ENCODE peak calls at places on chromosomes 3 and 15, in five cellular contexts. H is RWPE2, T is esophagus squamous epithelium, W is cardiac fibroblast, Y is Panc1. S is an unnamed sample.

GRCh38 chr3:27221264-27221932 is 147.8 kb downstream of the NEK10 start:
- DNase-seq in Y (no peak), H (no peak), W (no peak), T (no peak), S (no peak)

GRCh38 chr3:43030162-43030935 is 51.2 kb downstream of the GASK1A start:
- DNase-seq in Y (no peak), W (no peak), T (no peak), H (no peak), S (no peak)

GRCh38 chr3:99425930-99426329 is 212.5 kb upstream of the COL8A1 start:
- DNase-seq in Y (no peak), H (no peak), W (no peak), T (no peak), S (no peak)

GRCh38 chr3:161108840-161109239 is 3.7 kb upstream of the B3GALNT1 start:
- DNase-seq in H (no peak), W (peak), T (no peak), Y (no peak), S (no peak)

GRCh38 chr3:173556546-173556945 is 159.0 kb downstream of the NLGN1 start:
- DNase-seq in T (no peak), H (no peak), W (no peak), Y (no peak), S (no peak)

GRCh38 chr15:59372352-59373211 is at the start of gene MYO1E:
- DNase-seq in W (peak), H (peak), Y (peak), T (no peak), S (peak)

GRCh38 chr3:157098823-157099185 is 61.1 kb downstream of the CCNL1 start:
- DNase-seq in Y (no peak), T (no peak), H (no peak), W (peak), S (no peak)

GRCh38 chr3:191894406-191894805 is 433.4 kb downstream of the PYDC2 start:
- DNase-seq in H (no peak), W (no peak), Y (no peak), T (no peak), S (no peak)

GRCh38 chr3:190382082-190382481 is 5.9 kb upstream of the CLDN16 start:
- DNase-seq in Y (no peak), W (peak), H (no peak), T (no peak), S (no peak)

GRCh38 chr3:183687705-183688104 is 9.9 kb upstream of the YEATS2 start:
- DNase-seq in H (no peak), W (no peak), Y (no peak), T (no peak), S (no peak)

GRCh38 chr3:128573707-128574162 is 76.9 kb downstream of the RPN1 start:
- DNase-seq in W (no peak), Y (no peak), H (no peak), T (no peak), S (no peak)

GRCh38 chr3:78338405-78338804 is 1298.5 kb downstream of the ROBO2 start:
- DNase-seq in H (no peak), Y (no peak), T (no peak), W (no peak), S (no peak)

GRCh38 chr3:186180151-186180550 is 71.3 kb upstream of the ETV5 start:
- DNase-seq in T (no peak), W (no peak), Y (no peak), H (no peak), S (no peak)

GRCh38 chr15:66749841-66750575 is 48.0 kb downstream of the SMAD6 start:
- DNase-seq in T (no peak), H (no peak), W (peak), Y (no peak), S (no peak)

GRCh38 chr3:3707858-3708768 is 91.1 kb upstream of the LRRN1 start:
- DNase-seq in H (no peak), T (no peak), W (no peak), Y (no peak), S (no peak)

GRCh38 chr15:99425666-99426301 is 140.0 kb upstream of the MEF2A start:
- DNase-seq in W (peak), Y (no peak), T (no peak), H (peak), S (no peak)

GRCh38 chr15:26889298-26889898 is 22.5 kb downstream of the GABRA5 start:
- DNase-seq in W (peak), Y (peak), T (no peak), H (no peak), S (peak)

GRCh38 chr15:51842852-51843737 is 13.6 kb downstream of the TMOD3 start:
- DNase-seq in Y (no peak), H (peak), T (no peak), W (peak), S (no peak)

GRCh38 chr3:47079432-47079831 is 84.5 kb downstream of the SETD2 start:
- DNase-seq in T (no peak), H (no peak), W (no peak), Y (no peak), S (peak)

GRCh38 chr3:191435981-191436380 is 25.0 kb upstream of the PYDC2 start:
- DNase-seq in H (no peak), W (no peak), T (no peak), Y (no peak), S (no peak)

GRCh38 chr3:123864706-123865105 is 19.4 kb downstream of the MYLK start:
- DNase-seq in W (no peak), T (no peak), H (no peak), Y (no peak), S (no peak)

GRCh38 chr3:127706785-127707351 is 34.1 kb downstream of the ABTB1 start:
- DNase-seq in T (no peak), W (no peak), H (no peak), Y (no peak), S (no peak)

GRCh38 chr3:156665296-156665695 is 9.1 kb upstream of the TIPARP start:
- DNase-seq in Y (no peak), W (peak), T (no peak), H (no peak), S (no peak)

GRCh38 chr15:68299436-68299835 is 21.9 kb downstream of the FEM1B start:
- DNase-seq in H (no peak), Y (no peak), T (no peak), W (peak), S (no peak)
- H3K4me3 ChIP-seq in H (no peak), Y (no peak), T (peak), W (no peak), S (no peak)

DNA sequence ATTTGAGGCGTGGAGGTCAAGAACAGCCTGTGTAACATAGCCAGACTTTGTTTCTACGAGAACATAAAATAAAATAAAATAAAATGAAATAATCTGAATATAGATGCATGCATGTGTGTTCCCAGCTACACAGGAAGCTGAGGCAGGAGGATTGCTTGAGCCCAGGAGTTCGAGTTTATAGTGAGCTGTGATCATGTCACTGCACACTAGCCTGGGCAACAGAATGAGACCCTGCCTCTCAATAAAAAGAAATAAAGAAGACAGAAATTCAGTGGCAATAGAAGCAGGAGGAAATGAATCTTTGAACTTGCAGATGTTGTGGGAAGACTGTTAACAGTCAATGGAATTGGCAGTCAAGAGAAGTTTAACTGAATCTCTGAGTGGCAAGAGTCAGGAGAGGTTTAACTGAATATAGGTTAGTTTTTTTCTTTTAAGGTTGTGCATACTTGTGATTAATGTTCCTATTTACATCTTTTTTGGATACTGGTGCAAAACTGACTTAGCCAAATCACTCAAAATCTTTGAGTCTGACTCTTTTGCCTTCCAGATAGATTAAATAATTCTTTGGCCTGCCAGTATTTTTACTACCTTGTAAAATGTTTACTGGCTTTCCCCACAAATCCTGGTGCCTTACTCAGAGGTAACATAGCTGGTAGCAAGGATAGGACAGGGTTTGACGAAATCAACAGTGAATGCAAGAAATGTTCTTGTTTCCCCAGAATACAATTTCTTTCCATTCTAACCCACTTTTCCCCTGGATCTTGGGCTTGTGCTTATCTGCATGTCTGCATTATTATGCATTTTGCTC is 361.4 kb downstream of the PDCD6IP start:
- DNase-seq in H (no peak), T (no peak), Y (no peak), W (no peak), S (peak)
- TF ChIP-seq CTCF in H (no peak), T (no peak), Y (no peak), W (no peak), S (no peak)

GRCh38 chr3:31892500-31892899 is 88.6 kb downstream of the OSBPL10 start:
- DNase-seq in Y (no peak), W (no peak), T (no peak), H (no peak), S (no peak)
- H3K4me3 ChIP-seq in Y (no peak), W (no peak), T (no peak), H (no peak), S (no peak)

GRCh38 chr3:101461451-101461850 is 51.6 kb downstream of the SENP7 start:
- DNase-seq in W (no peak), H (no peak), Y (no peak), T (no peak), S (no peak)
- TF ChIP-seq CTCF in W (no peak), H (no peak), Y (no peak), T (no peak), S (no peak)

DNA sequence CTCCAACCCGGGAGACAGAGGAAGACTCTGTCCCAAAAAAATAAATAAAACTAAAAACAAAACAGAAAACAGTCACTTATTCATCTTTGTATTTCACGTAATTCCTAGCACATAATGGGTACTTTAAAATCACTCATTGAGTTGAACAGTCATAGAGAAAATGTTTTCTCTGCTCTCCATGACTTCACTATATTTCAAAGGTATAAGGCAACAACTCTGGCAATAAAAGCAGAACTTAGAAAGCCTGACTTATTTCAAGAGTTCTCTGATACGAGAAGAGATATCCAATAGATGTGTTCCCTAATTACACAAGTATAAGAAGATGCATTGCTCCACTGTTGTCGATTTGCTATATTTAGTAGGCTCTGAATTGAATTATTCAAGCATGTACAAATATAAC is 48.1 kb downstream of the PEAK1 start:
- DNase-seq in T (no peak), W (no peak), Y (no peak), H (no peak), S (no peak)
- H3K4me3 ChIP-seq in T (no peak), W (no peak), Y (no peak), H (no peak), S (no peak)

GRCh38 chr3:53231532-53232511 is 24.0 kb downstream of the TKT start:
- DNase-seq in T (no peak), W (no peak), H (no peak), Y (no peak), S (no peak)
- TF ChIP-seq CTCF in T (no peak), W (no peak), H (peak), Y (no peak), S (peak)

DNA sequence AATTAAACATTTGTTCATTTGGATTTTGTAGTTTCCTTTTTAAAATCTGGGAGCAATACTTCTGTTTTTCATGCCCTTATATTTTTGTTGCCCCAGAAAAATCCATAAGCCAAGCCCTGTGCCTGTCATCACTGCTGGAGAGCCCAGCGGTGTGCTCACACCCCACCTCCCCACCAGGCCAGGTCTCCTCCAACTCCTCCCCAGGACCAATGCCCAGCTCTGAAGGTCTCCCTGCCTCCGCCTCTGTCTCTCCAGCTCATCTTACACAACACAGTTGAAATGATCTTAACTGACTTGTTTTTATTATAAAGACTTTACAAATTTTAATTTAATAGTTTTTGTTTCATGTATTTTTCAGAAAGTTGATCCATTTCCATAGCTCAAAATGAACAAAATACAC is 66.4 kb downstream of the RHCG start:
- DNase-seq in H (no peak), T (no peak), W (no peak), Y (no peak), S (no peak)
- H3K4me3 ChIP-seq in H (no peak), T (no peak), W (no peak), Y (peak), S (no peak)

GRCh38 chr3:116610124-116610523 is 99.5 kb upstream of the TUSC7 start:
- DNase-seq in Y (no peak), W (no peak), H (no peak), T (no peak), S (no peak)

GRCh38 chr3:116618138-116618537 is 91.4 kb upstream of the TUSC7 start:
- DNase-seq in H (no peak), W (no peak), T (no peak), Y (no peak), S (no peak)

GRCh38 chr3:116614795-116615362 is 94.7 kb upstream of the TUSC7 start:
- DNase-seq in H (no peak), T (no peak), Y (no peak), W (peak), S (no peak)
- TF ChIP-seq CTCF in H (peak), T (no peak), Y (peak), W (peak), S (peak)

GRCh38 chr3:102206506-102207145 is 228.2 kb upstream of the ZPLD1 start:
- DNase-seq in W (peak), Y (no peak), T (no peak), H (no peak), S (no peak)
- H3K4me3 ChIP-seq in W (no peak), Y (no peak), T (no peak), H (no peak), S (no peak)

GRCh38 chr3:62928256-62928655 is 53.0 kb upstream of the CADPS start:
- DNase-seq in T (no peak), Y (no peak), W (no peak), H (no peak), S (no peak)
- TF ChIP-seq CTCF in T (no peak), Y (no peak), W (no peak), H (no peak), S (no peak)

S was measured in LNCaP clone FGC.